ENCODE peak calls at places on chromosomes 12 and 14, in five cellular contexts. A, B, S, Q and J are unnamed samples.

GRCh38 chr14:50910495-50911420 is 33.5 kb downstream of the PYGL start:
- DNase-seq in A (no peak), S (no peak), Q (no peak), B (peak), J (no peak)

GRCh38 chr12:29796823-29797263 is 13.1 kb upstream of the TMTC1 start:
- DNase-seq in S (peak), A (peak), B (no peak), Q (no peak), J (no peak)

GRCh38 chr12:114850853-114851252 is 166.9 kb upstream of the TBX3 start:
- DNase-seq in A (no peak), B (no peak), Q (no peak), S (no peak), J (no peak)

GRCh38 chr14:90381999-90382451 is 14.8 kb upstream of the CALM1 start:
- DNase-seq in Q (no peak), A (no peak), S (no peak), B (peak), J (no peak)

GRCh38 chr12:32549675-32550079 is 129.4 kb upstream of the DNM1L start:
- DNase-seq in S (peak), A (peak), B (peak), Q (no peak), J (no peak)

GRCh38 chr12:39062266-39062996 is 157.0 kb upstream of the CPNE8 start:
- DNase-seq in A (no peak), S (no peak), B (no peak), Q (no peak), J (no peak)

GRCh38 chr14:64465856-64466554 is 706 bp downstream of the AKAP5 start:
- DNase-seq in B (no peak), Q (no peak), S (peak), A (peak), J (no peak)

GRCh38 chr12:116078396-116078795 is 199.1 kb downstream of the MED13L start:
- DNase-seq in B (no peak), Q (no peak), S (no peak), A (no peak), J (no peak)

GRCh38 chr12:131097247-131098177 is 143.8 kb downstream of the ADGRD1 start:
- DNase-seq in B (peak), Q (peak), S (no peak), A (no peak), J (no peak)

GRCh38 chr12:131830335-131831020 is 2.3 kb downstream of the MMP17 start:
- DNase-seq in Q (peak), B (peak), S (peak), A (peak), J (no peak)

GRCh38 chr14:79587194-79587593 is 624.1 kb downstream of the DIO2 start:
- DNase-seq in A (peak), B (no peak), S (peak), Q (no peak), J (no peak)

GRCh38 chr14:59215757-59216156 is 27.3 kb downstream of the DAAM1 start:
- DNase-seq in A (no peak), B (no peak), Q (no peak), S (no peak), J (no peak)

GRCh38 chr12:115354007-115354452 is 670.1 kb upstream of the TBX3 start:
- DNase-seq in Q (no peak), S (peak), B (no peak), A (peak), J (no peak)

GRCh38 chr14:63735720-63736119 is 7.9 kb upstream of the SGPP1 start:
- DNase-seq in S (no peak), B (no peak), A (no peak), Q (no peak), J (no peak)

GRCh38 chr14:53953828-53954550 is 2.6 kb downstream of the BMP4 start:
- DNase-seq in S (peak), Q (no peak), A (peak), B (peak), J (peak)

GRCh38 chr14:37122919-37123639 is 49.3 kb downstream of the SLC25A21 start:
- DNase-seq in Q (no peak), S (no peak), B (no peak), A (no peak), J (no peak)

GRCh38 chr12:123991402-123991951 is 18.5 kb downstream of the ZNF664 start:
- DNase-seq in B (no peak), S (peak), Q (no peak), A (no peak), J (no peak)

GRCh38 chr12:123992118-123992825 is 19.3 kb downstream of the ZNF664 start:
- DNase-seq in A (no peak), B (no peak), Q (no peak), S (no peak), J (no peak)

GRCh38 chr12:123989753-123990152 is 16.7 kb downstream of the ZNF664 start:
- DNase-seq in A (no peak), S (no peak), Q (no peak), B (no peak), J (no peak)

GRCh38 chr12:123989168-123989567 is 16.2 kb downstream of the ZNF664 start:
- DNase-seq in B (no peak), A (no peak), Q (no peak), S (no peak), J (no peak)

GRCh38 chr12:123990512-123990911 is 17.5 kb downstream of the ZNF664 start:
- DNase-seq in S (peak), B (no peak), Q (no peak), A (no peak), J (no peak)
- TF ChIP-seq CTCF in S (no peak), B (no peak), Q (no peak), A (no peak), J (no peak)

GRCh38 chr14:73729015-73729330 is 14.8 kb upstream of the PNMA1 start:
- DNase-seq in S (no peak), Q (no peak), A (no peak), B (no peak), J (no peak)
- TF ChIP-seq CTCF in S (no peak), Q (no peak), A (no peak), B (peak), J (no peak)

DNA sequence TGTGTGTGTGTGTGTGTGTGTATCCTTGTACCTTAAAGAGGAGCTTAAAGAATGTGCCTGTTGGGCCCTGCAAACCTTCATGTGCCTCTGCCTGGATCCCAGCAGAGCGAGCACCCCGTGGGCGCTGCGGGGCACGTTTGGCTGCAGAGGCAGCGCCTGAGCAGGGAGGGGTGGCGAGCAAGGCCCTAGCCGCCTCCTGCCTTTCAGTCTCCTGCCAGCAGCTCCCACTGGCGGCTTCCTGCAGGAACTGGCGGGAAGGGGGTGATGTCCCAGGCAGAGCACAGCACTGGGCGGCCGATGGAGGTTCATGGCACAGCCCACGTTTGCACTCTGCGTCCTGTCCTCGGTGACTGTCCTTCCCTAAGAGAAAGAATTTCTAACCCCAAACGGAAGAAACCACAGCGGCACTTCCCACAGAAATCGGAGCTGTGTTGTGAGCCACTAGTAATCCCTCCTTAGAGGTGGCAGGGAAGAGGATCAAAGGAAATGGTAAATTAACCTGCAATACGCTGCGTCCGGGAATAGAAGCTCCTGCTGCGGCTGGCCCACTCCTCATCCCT is 19.8 kb downstream of the ZBTB42 start:
- DNase-seq in Q (no peak), S (peak), B (peak), A (peak), J (no peak)
- TF ChIP-seq CTCF in Q (no peak), S (peak), B (no peak), A (peak), J (no peak)

GRCh38 chr12:12017798-12018197 is 52.9 kb upstream of the BCL2L14 start:
- DNase-seq in S (no peak), B (no peak), A (no peak), Q (no peak), J (no peak)
- TF ChIP-seq CTCF in S (peak), B (no peak), A (peak), Q (no peak), J (no peak)